ENCODE peak calls at places on chromosomes 13 and 19, in six cellular contexts. M is ovary, Y is A549, U is suprapubic skin, S is upper lobe of left lung, C is GM12878. T is an unnamed sample.

GRCh38 chr13:65497265-65497664 is 1732.9 kb downstream of the PCDH9 start:
- DNase-seq in Y (no peak), U (no peak), C (no peak), S (no peak), M (no peak), T (no peak)

GRCh38 chr13:53200498-53201453 is 172.2 kb downstream of the OLFM4 start:
- DNase-seq in Y (no peak), C (no peak), M (peak), S (peak), U (no peak), T (peak)

GRCh38 chr19:18029617-18030338 is 21.8 kb downstream of the ARRDC2 start:
- DNase-seq in C (no peak), Y (no peak), U (no peak), S (no peak), M (no peak), T (peak)

GRCh38 chr13:35474551-35474950 is 1.9 kb downstream of the MAB21L1 start:
- DNase-seq in U (no peak), M (no peak), S (no peak), Y (no peak), C (no peak), T (no peak)

GRCh38 chr13:28324181-28324789 is 170.6 kb downstream of the FLT1 start:
- DNase-seq in S (no peak), U (no peak), C (peak), M (no peak), Y (peak), T (peak)

GRCh38 chr13:87884874-87885273 is 213.7 kb downstream of the SLITRK5 start:
- DNase-seq in S (no peak), M (no peak), Y (no peak), C (no peak), U (no peak), T (no peak)

GRCh38 chr13:32408999-32409313 is 19.0 kb downstream of the N4BP2L1 start:
- DNase-seq in U (no peak), Y (no peak), S (no peak), M (no peak), C (no peak), T (no peak)

GRCh38 chr13:97030705-97031452 is 36.6 kb upstream of the OXGR1 start:
- DNase-seq in C (no peak), U (no peak), Y (peak), M (no peak), S (no peak), T (no peak)

GRCh38 chr19:14090509-14091085 is at the start of gene SAMD1:
- DNase-seq in Y (peak), S (peak), C (no peak), M (peak), U (peak), T (peak)

GRCh38 chr13:113059891-113060290 is 45.7 kb upstream of the F7 start:
- DNase-seq in U (no peak), S (no peak), Y (no peak), C (no peak), M (no peak), T (no peak)

GRCh38 chr19:387777-388176 is 21.2 kb downstream of the C2CD4C start:
- DNase-seq in C (no peak), S (no peak), M (no peak), Y (no peak), U (no peak), T (no peak)

GRCh38 chr19:33292595-33293254 is 9.6 kb downstream of the CEBPA start:
- DNase-seq in Y (no peak), C (no peak), U (no peak), M (no peak), S (no peak), T (peak)

GRCh38 chr13:66114127-66114526 is 1116.0 kb downstream of the PCDH9 start:
- DNase-seq in Y (no peak), C (no peak), U (no peak), S (no peak), M (no peak), T (no peak)

GRCh38 chr13:38176664-38177063 is 173.0 kb upstream of the UFM1 start:
- DNase-seq in S (no peak), Y (no peak), U (no peak), M (no peak), C (no peak), T (no peak)

GRCh38 chr13:112876305-112877000 is 92.6 kb upstream of the MCF2L start:
- DNase-seq in S (no peak), U (no peak), C (no peak), M (no peak), Y (no peak), T (no peak)

GRCh38 chr13:90968510-90968909 is 379.0 kb upstream of the MIR17HG start:
- DNase-seq in C (no peak), Y (peak), S (no peak), U (no peak), M (no peak), T (no peak)

GRCh38 chr13:101520672-101521071 is 68.2 kb downstream of the ITGBL1 start:
- DNase-seq in U (no peak), M (no peak), Y (no peak), S (no peak), C (no peak), T (no peak)

GRCh38 chr19:33440241-33440640 is 66.7 kb downstream of the CEBPG start:
- DNase-seq in C (no peak), M (no peak), S (no peak), U (no peak), Y (no peak), T (no peak)

GRCh38 chr13:41568143-41568989 is 111.0 kb downstream of the RGCC start:
- DNase-seq in Y (no peak), M (no peak), U (no peak), S (no peak), C (no peak), T (no peak)

GRCh38 chr19:37933965-37934364 is 27.0 kb downstream of the SIPA1L3 start:
- DNase-seq in U (no peak), M (no peak), S (no peak), C (no peak), Y (no peak), T (no peak)

GRCh38 chr19:18173572-18174294 is at the start of gene IFI30:
- DNase-seq in S (peak), C (peak), U (no peak), Y (peak), M (peak), T (peak)

GRCh38 chr19:53944416-53944815 is 18.3 kb upstream of the CACNG8 start:
- DNase-seq in M (no peak), S (no peak), U (no peak), C (no peak), Y (no peak), T (no peak)

GRCh38 chr13:109725297-109725696 is 61.1 kb downstream of the IRS2 start:
- DNase-seq in S (no peak), Y (no peak), U (no peak), C (no peak), M (no peak), T (no peak)

GRCh38 chr19:13212759-13213330 is 62.6 kb downstream of the IER2 start:
- DNase-seq in S (no peak), Y (peak), U (no peak), M (peak), C (peak), T (peak)

GRCh38 chr19:49533551-49534488 is 6.0 kb downstream of the RCN3 start:
- DNase-seq in M (peak), S (peak), U (peak), C (peak), Y (peak), T (peak)

GRCh38 chr19:9735986-9736385 is 32.6 kb downstream of the ZNF846 start:
- DNase-seq in M (no peak), Y (no peak), U (no peak), C (no peak), S (peak), T (no peak)

GRCh38 chr13:23980160-23980551 is 82.9 kb upstream of the C1QTNF9B start:
- DNase-seq in U (peak), C (no peak), S (peak), Y (peak), M (peak), T (peak)

GRCh38 chr13:73602295-73602694 is 531.9 kb downstream of the KLF12 start:
- DNase-seq in C (no peak), Y (no peak), U (no peak), M (no peak), S (no peak), T (no peak)

DNA sequence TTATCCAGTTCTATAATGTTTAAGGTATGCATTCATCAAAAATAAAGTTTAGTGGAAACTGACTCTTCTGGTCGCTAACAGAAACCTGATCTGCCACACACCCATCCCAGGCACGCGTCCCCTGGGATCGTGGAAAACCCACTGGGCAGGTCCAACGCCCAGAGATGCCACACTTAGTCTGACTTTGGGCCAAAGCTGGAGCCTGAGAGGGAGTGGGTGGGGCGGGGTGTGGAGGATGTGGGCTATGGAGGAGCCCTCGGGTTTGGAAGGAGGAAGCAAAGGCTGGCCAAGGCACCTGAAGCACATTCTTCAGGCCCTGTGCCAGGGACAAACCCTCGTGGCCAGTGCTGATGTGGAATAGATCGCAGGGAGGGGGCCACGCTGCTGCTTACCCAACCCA is 2.5 kb downstream of the IGFL1 start:
- DNase-seq in U (no peak), C (no peak), M (no peak), Y (no peak), S (no peak), T (no peak)
- TF ChIP-seq EP300 in U (no peak), C (no peak), M (no peak), Y (no peak), S (no peak), T (no peak)

GRCh38 chr13:94061316-94061715 is 418.2 kb downstream of the DCT start:
- DNase-seq in U (no peak), S (no peak), Y (no peak), M (no peak), C (no peak), T (no peak)

GRCh38 chr13:94056362-94056990 is 423.0 kb downstream of the DCT start:
- DNase-seq in Y (no peak), C (no peak), M (no peak), U (no peak), S (no peak), T (no peak)

GRCh38 chr13:94058821-94059360 is 420.6 kb downstream of the DCT start:
- DNase-seq in M (no peak), S (no peak), Y (no peak), C (no peak), U (no peak), T (no peak)

GRCh38 chr13:94054159-94054558 is 425.3 kb downstream of the DCT start:
- DNase-seq in M (no peak), U (no peak), C (no peak), S (no peak), Y (no peak), T (no peak)

DNA sequence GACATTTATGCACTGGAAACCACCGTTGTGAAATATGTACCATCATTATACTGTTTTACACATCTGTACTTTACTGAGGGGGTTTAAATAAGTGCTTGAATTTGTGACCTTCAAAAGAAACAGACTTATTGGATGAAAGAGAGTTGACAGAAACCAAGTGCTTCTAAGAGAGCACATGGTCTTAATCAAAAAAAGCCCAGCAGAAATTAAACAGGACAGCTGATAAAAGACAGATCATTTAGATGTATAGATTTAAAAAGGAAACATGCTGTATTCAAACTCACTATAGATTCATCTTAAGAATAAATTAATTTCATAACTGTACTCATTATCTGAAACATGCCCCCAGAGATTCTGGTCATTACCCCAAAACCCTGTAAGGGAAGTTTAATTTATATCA is 421.9 kb downstream of the DCT start:
- DNase-seq in S (no peak), M (no peak), Y (no peak), U (no peak), C (no peak), T (no peak)
- TF ChIP-seq EP300 in S (no peak), M (no peak), Y (no peak), U (no peak), C (no peak), T (no peak)

GRCh38 chr13:33730147-33730546 is 87.8 kb upstream of the RFC3 start:
- DNase-seq in U (no peak), S (no peak), M (no peak), C (no peak), Y (no peak), T (no peak)
- TF ChIP-seq EP300 in U (no peak), S (no peak), M (no peak), C (peak), Y (no peak), T (no peak)

GRCh38 chr13:46142692-46143238 is 37.9 kb upstream of the CPB2 start:
- DNase-seq in C (no peak), U (no peak), S (no peak), M (no peak), Y (no peak), T (no peak)
- TF ChIP-seq EP300 in C (no peak), U (no peak), S (no peak), M (no peak), Y (no peak), T (no peak)